ENCODE peak calls at places on chromosomes 7 and 10, in nine cellular contexts. O is brain microvascular endothelial cell; G is activated CD4-positive, alpha-beta T cell treated with anti-CD3 and anti-CD28 coated beads, Interleukin-2, amount 50 U/mL, for 48 hours; R is NCI-H1092; E is anterior cingulate cortex; N is A549; C is GM19239; X is NCI-H146; U is cardiac fibroblast. Y is an unnamed sample.

GRCh38 chr7:55157347-55158105 is 138.7 kb downstream of the EGFR start:
- DNase-seq in C (no peak), E (no peak), O (peak), R (no peak), G (no peak), N (no peak), U (peak), X (peak), Y (no peak)

GRCh38 chr10:33279276-33279675 is 55.2 kb downstream of the NRP1 start:
- DNase-seq in O (no peak), U (peak), E (no peak), X (no peak), R (no peak), G (no peak), C (no peak), N (no peak), Y (peak)

GRCh38 chr10:14250496-14250895 is 80.2 kb downstream of the FRMD4A start:
- DNase-seq in O (no peak), G (no peak), X (no peak), E (no peak), R (no peak), N (no peak), C (no peak), U (no peak), Y (no peak)

GRCh38 chr7:50834136-50834535 is 51.4 kb upstream of the GRB10 start:
- DNase-seq in C (no peak), X (no peak), N (no peak), U (no peak), G (no peak), R (no peak), O (no peak), E (no peak), Y (no peak)

GRCh38 chr10:73848821-73849489 is 25.4 kb downstream of the CAMK2G start:
- DNase-seq in N (peak), E (peak), U (peak), G (peak), R (peak), O (peak), C (peak), X (peak), Y (peak)

GRCh38 chr10:44278669-44279337 is 106.1 kb downstream of the CXCL12 start:
- DNase-seq in U (no peak), X (no peak), R (no peak), N (peak), G (no peak), O (no peak), E (no peak), C (no peak), Y (no peak)

GRCh38 chr10:29522038-29522855 is 112.5 kb downstream of the SVIL start:
- DNase-seq in G (no peak), E (no peak), O (peak), R (no peak), N (no peak), U (no peak), C (no peak), X (no peak), Y (no peak)

GRCh38 chr7:123809471-123809870 is 35.5 kb upstream of the HYAL4 start:
- DNase-seq in X (no peak), G (no peak), U (no peak), E (no peak), O (no peak), N (no peak), C (no peak), R (no peak), Y (no peak)

GRCh38 chr10:130021373-130021950 is 57.4 kb upstream of the EBF3 start:
- DNase-seq in U (peak), N (no peak), E (peak), X (no peak), R (no peak), O (peak), C (no peak), G (no peak), Y (peak)

GRCh38 chr10:87589653-87590052 is 70.0 kb upstream of the PAPSS2 start:
- DNase-seq in U (no peak), X (no peak), G (no peak), C (no peak), R (no peak), N (no peak), O (peak), E (no peak), Y (no peak)

GRCh38 chr7:98399903-98400537 is 870 bp downstream of the BAIAP2L1 start:
- DNase-seq in O (no peak), R (no peak), G (no peak), C (no peak), U (peak), E (no peak), N (no peak), X (no peak), Y (peak)

GRCh38 chr10:13865758-13866491 is 279.2 kb downstream of the PRPF18 start:
- DNase-seq in U (peak), R (no peak), E (no peak), O (peak), X (no peak), N (peak), G (no peak), C (no peak), Y (peak)

GRCh38 chr7:70319057-70319456 is 720.8 kb downstream of the AUTS2 start:
- DNase-seq in E (no peak), N (no peak), U (no peak), G (no peak), R (no peak), X (no peak), O (no peak), C (no peak), Y (no peak)

GRCh38 chr7:70178787-70179186 is 580.5 kb downstream of the AUTS2 start:
- DNase-seq in C (no peak), R (no peak), U (no peak), N (peak), G (no peak), O (no peak), E (no peak), X (peak), Y (no peak)

GRCh38 chr10:27482984-27483956 is 20.8 kb upstream of the RAB18 start:
- DNase-seq in O (peak), X (no peak), E (no peak), U (no peak), C (no peak), G (no peak), N (no peak), R (no peak), Y (no peak)

GRCh38 chr7:28926871-28927597 is 31.1 kb downstream of the TRIL start:
- DNase-seq in C (peak), R (peak), X (peak), U (peak), N (peak), O (peak), E (peak), G (peak), Y (peak)

GRCh38 chr7:116075351-116076145 is 45.0 kb upstream of the TFEC start:
- DNase-seq in R (no peak), O (peak), U (no peak), G (no peak), C (no peak), X (no peak), E (no peak), N (no peak), Y (no peak)

GRCh38 chr10:74194545-74194944 is 43.5 kb downstream of the ADK start:
- DNase-seq in U (peak), X (no peak), O (peak), N (no peak), C (no peak), E (no peak), R (no peak), G (no peak), Y (peak)

GRCh38 chr10:103262229-103262628 is 14.7 kb upstream of the INA start:
- DNase-seq in E (no peak), U (no peak), N (no peak), G (no peak), R (no peak), X (no peak), C (no peak), O (no peak), Y (no peak)

GRCh38 chr7:12731214-12731656 is 43.8 kb downstream of the ARL4A start:
- DNase-seq in X (no peak), N (no peak), U (peak), O (no peak), R (no peak), G (no peak), C (no peak), E (no peak), Y (peak)

GRCh38 chr7:55251313-55251712 is 113.8 kb upstream of the LANCL2 start:
- DNase-seq in U (no peak), N (no peak), C (no peak), X (no peak), R (no peak), G (no peak), O (no peak), E (no peak), Y (no peak)

GRCh38 chr7:96526492-96526891 is 183.2 kb downstream of the SEM1 start:
- DNase-seq in X (peak), N (no peak), U (no peak), G (no peak), R (no peak), C (no peak), O (no peak), E (peak), Y (no peak)

GRCh38 chr10:23230582-23230981 is 38.5 kb downstream of the PTF1A start:
- DNase-seq in G (no peak), O (no peak), X (no peak), R (no peak), N (no peak), U (no peak), E (no peak), C (no peak), Y (no peak)

GRCh38 chr10:99551616-99552015 is 18.9 kb downstream of the NKX2-3 start:
- DNase-seq in G (no peak), O (no peak), X (no peak), E (no peak), C (no peak), R (no peak), U (no peak), N (no peak), Y (no peak)

GRCh38 chr7:72754312-72754711 is 73.7 kb downstream of the TYW1B start:
- DNase-seq in E (no peak), R (no peak), C (no peak), G (no peak), O (peak), U (peak), N (no peak), X (no peak), Y (peak)

GRCh38 chr10:23368816-23369640 is 24.4 kb upstream of the C10orf67 start:
- DNase-seq in U (no peak), C (peak), E (no peak), X (no peak), R (no peak), N (no peak), O (no peak), G (no peak), Y (no peak)

GRCh38 chr7:31109751-31110150 is 57.6 kb downstream of the ADCYAP1R1 start:
- DNase-seq in E (no peak), U (no peak), N (no peak), G (no peak), X (no peak), C (no peak), O (no peak), R (no peak), Y (no peak)

GRCh38 chr10:21989453-21990154 is 13.9 kb downstream of the DNAJC1 start:
- DNase-seq in E (peak), G (peak), X (peak), C (no peak), N (peak), R (peak), O (peak), U (peak), Y (peak)

GRCh38 chr7:32126843-32127242 is 56.6 kb upstream of the PDE1C start:
- DNase-seq in E (no peak), X (no peak), G (no peak), O (no peak), C (no peak), N (no peak), R (no peak), U (no peak), Y (no peak)

GRCh38 chr10:4661572-4662255 is 164.3 kb upstream of the AKR1E2 start:
- DNase-seq in X (no peak), O (no peak), U (peak), C (no peak), R (no peak), N (no peak), E (no peak), G (no peak), Y (no peak)

GRCh38 chr7:44893710-44894135 is 8.4 kb upstream of the PURB start:
- DNase-seq in N (no peak), U (no peak), R (no peak), G (no peak), C (no peak), X (peak), O (no peak), E (no peak), Y (no peak)